ENCODE peak calls at places on chromosomes 7 and 10, in ten cellular contexts. One of them, this sample, is unnamed.

GRCh38 chr7:16961650-16962049 is 79.9 kb upstream of the AGR3 start:
- DNase-seq in heart right ventricle: no peak
- DNase-seq in PC-3: no peak
- DNase-seq in esophagus squamous epithelium: no peak
- DNase-seq in psoas muscle: no peak
- DNase-seq in cardiac muscle cell: no peak
- DNase-seq in H7: no peak
- DNase-seq in CD4-positive, alpha-beta memory T cell: no peak
- DNase-seq in CD8-positive, alpha-beta T cell: no peak
- DNase-seq in fibroblast of lung: peak; percentile 67
- DNase-seq in this sample: peak; percentile 53

GRCh38 chr7:128791968-128792319 is at the start of gene CCDC136:
- DNase-seq in heart right ventricle: no peak
- DNase-seq in PC-3: no peak
- DNase-seq in esophagus squamous epithelium: no peak
- DNase-seq in psoas muscle: no peak
- DNase-seq in cardiac muscle cell: no peak
- DNase-seq in H7: peak; percentile 73
- DNase-seq in CD4-positive, alpha-beta memory T cell: no peak
- DNase-seq in CD8-positive, alpha-beta T cell: no peak
- DNase-seq in fibroblast of lung: peak; percentile 16
- DNase-seq in this sample: no peak

GRCh38 chr10:112732277-112732891 is 217.7 kb upstream of the TCF7L2 start:
- DNase-seq in heart right ventricle: peak; percentile 20
- DNase-seq in PC-3: peak; percentile 10
- DNase-seq in esophagus squamous epithelium: no peak
- DNase-seq in psoas muscle: no peak
- DNase-seq in cardiac muscle cell: peak; percentile 29
- DNase-seq in H7: no peak
- DNase-seq in CD4-positive, alpha-beta memory T cell: no peak
- DNase-seq in CD8-positive, alpha-beta T cell: no peak
- DNase-seq in fibroblast of lung: peak; percentile 50
- DNase-seq in this sample: no peak

GRCh38 chr10:32951111-32951510 is 6.9 kb downstream of the ITGB1 start:
- DNase-seq in heart right ventricle: no peak
- DNase-seq in PC-3: no peak
- DNase-seq in esophagus squamous epithelium: no peak
- DNase-seq in psoas muscle: no peak
- DNase-seq in cardiac muscle cell: no peak
- DNase-seq in H7: no peak
- DNase-seq in CD4-positive, alpha-beta memory T cell: no peak
- DNase-seq in CD8-positive, alpha-beta T cell: no peak
- DNase-seq in fibroblast of lung: no peak
- DNase-seq in this sample: no peak

GRCh38 chr7:122067077-122067476 is 77.0 kb downstream of the AASS start:
- DNase-seq in heart right ventricle: no peak
- DNase-seq in PC-3: no peak
- DNase-seq in esophagus squamous epithelium: no peak
- DNase-seq in psoas muscle: no peak
- DNase-seq in cardiac muscle cell: no peak
- DNase-seq in H7: no peak
- DNase-seq in CD4-positive, alpha-beta memory T cell: no peak
- DNase-seq in CD8-positive, alpha-beta T cell: no peak
- DNase-seq in fibroblast of lung: no peak
- DNase-seq in this sample: no peak

GRCh38 chr7:6375346-6376101 is 72.2 kb downstream of the DAGLB start:
- DNase-seq in heart right ventricle: no peak
- DNase-seq in PC-3: peak; percentile 25
- DNase-seq in esophagus squamous epithelium: no peak
- DNase-seq in psoas muscle: peak; percentile 24
- DNase-seq in cardiac muscle cell: peak; percentile 48
- DNase-seq in H7: no peak
- DNase-seq in CD4-positive, alpha-beta memory T cell: peak; percentile 50
- DNase-seq in CD8-positive, alpha-beta T cell: peak; percentile 38
- DNase-seq in fibroblast of lung: peak; percentile 45
- DNase-seq in this sample: no peak

GRCh38 chr10:29621161-29621560 is 13.6 kb downstream of the SVIL start:
- DNase-seq in heart right ventricle: no peak
- DNase-seq in PC-3: no peak
- DNase-seq in esophagus squamous epithelium: no peak
- DNase-seq in psoas muscle: peak; percentile 50
- DNase-seq in cardiac muscle cell: peak; percentile 68
- DNase-seq in H7: peak; percentile 70
- DNase-seq in CD4-positive, alpha-beta memory T cell: no peak
- DNase-seq in CD8-positive, alpha-beta T cell: no peak
- DNase-seq in fibroblast of lung: peak; percentile 31
- DNase-seq in this sample: no peak

GRCh38 chr7:155979994-155980393 is 167.7 kb upstream of the SHH start:
- DNase-seq in heart right ventricle: no peak
- DNase-seq in PC-3: no peak
- DNase-seq in esophagus squamous epithelium: no peak
- DNase-seq in psoas muscle: no peak
- DNase-seq in cardiac muscle cell: no peak
- DNase-seq in H7: no peak
- DNase-seq in CD4-positive, alpha-beta memory T cell: no peak
- DNase-seq in CD8-positive, alpha-beta T cell: no peak
- DNase-seq in fibroblast of lung: no peak
- DNase-seq in this sample: no peak

GRCh38 chr10:69577268-69578232 is 4.3 kb upstream of the NEUROG3 start:
- DNase-seq in heart right ventricle: no peak
- DNase-seq in PC-3: no peak
- DNase-seq in esophagus squamous epithelium: no peak
- DNase-seq in psoas muscle: no peak
- DNase-seq in cardiac muscle cell: no peak
- DNase-seq in H7: peak; percentile 78
- DNase-seq in CD4-positive, alpha-beta memory T cell: no peak
- DNase-seq in CD8-positive, alpha-beta T cell: no peak
- DNase-seq in fibroblast of lung: no peak
- DNase-seq in this sample: no peak

GRCh38 chr10:69575164-69575722 is 2.0 kb upstream of the NEUROG3 start:
- DNase-seq in heart right ventricle: no peak
- DNase-seq in PC-3: no peak
- DNase-seq in esophagus squamous epithelium: no peak
- DNase-seq in psoas muscle: no peak
- DNase-seq in cardiac muscle cell: no peak
- DNase-seq in H7: no peak
- DNase-seq in CD4-positive, alpha-beta memory T cell: no peak
- DNase-seq in CD8-positive, alpha-beta T cell: no peak
- DNase-seq in fibroblast of lung: no peak
- DNase-seq in this sample: no peak

GRCh38 chr10:69574571-69574978 is 1.4 kb upstream of the NEUROG3 start:
- DNase-seq in heart right ventricle: no peak
- DNase-seq in PC-3: no peak
- DNase-seq in esophagus squamous epithelium: no peak
- DNase-seq in psoas muscle: no peak
- DNase-seq in cardiac muscle cell: no peak
- DNase-seq in H7: peak; percentile 75
- DNase-seq in CD4-positive, alpha-beta memory T cell: no peak
- DNase-seq in CD8-positive, alpha-beta T cell: no peak
- DNase-seq in fibroblast of lung: no peak
- DNase-seq in this sample: no peak

GRCh38 chr10:69578508-69578991 is 5.3 kb upstream of the NEUROG3 start:
- DNase-seq in heart right ventricle: no peak
- DNase-seq in PC-3: no peak
- DNase-seq in esophagus squamous epithelium: no peak
- DNase-seq in psoas muscle: no peak
- DNase-seq in cardiac muscle cell: no peak
- DNase-seq in H7: peak; percentile 68
- DNase-seq in CD4-positive, alpha-beta memory T cell: no peak
- DNase-seq in CD8-positive, alpha-beta T cell: no peak
- DNase-seq in fibroblast of lung: no peak
- DNase-seq in this sample: no peak

GRCh38 chr10:69576334-69577011 is 3.3 kb upstream of the NEUROG3 start:
- DNase-seq in heart right ventricle: no peak
- DNase-seq in PC-3: no peak
- DNase-seq in esophagus squamous epithelium: no peak
- DNase-seq in psoas muscle: no peak
- DNase-seq in cardiac muscle cell: no peak
- DNase-seq in H7: no peak
- DNase-seq in CD4-positive, alpha-beta memory T cell: no peak
- DNase-seq in CD8-positive, alpha-beta T cell: no peak
- DNase-seq in fibroblast of lung: no peak
- DNase-seq in this sample: no peak
- H3K27me3 ChIP-seq in heart right ventricle: peaks cover 98% of the 10 kb centered on the region
- H3K27me3 ChIP-seq in PC-3: peaks cover 100% of the 10 kb centered on the region
- H3K27me3 ChIP-seq in esophagus squamous epithelium: peaks cover 22% of the 10 kb centered on the region
- H3K27me3 ChIP-seq in psoas muscle: peaks cover 3% of the 10 kb centered on the region
- H3K27me3 ChIP-seq in cardiac muscle cell: peaks cover 100% of the 10 kb centered on the region
- H3K27me3 ChIP-seq in H7: peaks cover 99% of the 10 kb centered on the region
- H3K27me3 ChIP-seq in CD4-positive, alpha-beta memory T cell: peaks cover 29% of the 10 kb centered on the region
- H3K27me3 ChIP-seq in CD8-positive, alpha-beta T cell: peaks cover 22% of the 10 kb centered on the region
- H3K27me3 ChIP-seq in fibroblast of lung: peaks cover 57% of the 10 kb centered on the region
- H3K27me3 ChIP-seq in this sample: peaks cover 89% of the 10 kb centered on the region

DNA sequence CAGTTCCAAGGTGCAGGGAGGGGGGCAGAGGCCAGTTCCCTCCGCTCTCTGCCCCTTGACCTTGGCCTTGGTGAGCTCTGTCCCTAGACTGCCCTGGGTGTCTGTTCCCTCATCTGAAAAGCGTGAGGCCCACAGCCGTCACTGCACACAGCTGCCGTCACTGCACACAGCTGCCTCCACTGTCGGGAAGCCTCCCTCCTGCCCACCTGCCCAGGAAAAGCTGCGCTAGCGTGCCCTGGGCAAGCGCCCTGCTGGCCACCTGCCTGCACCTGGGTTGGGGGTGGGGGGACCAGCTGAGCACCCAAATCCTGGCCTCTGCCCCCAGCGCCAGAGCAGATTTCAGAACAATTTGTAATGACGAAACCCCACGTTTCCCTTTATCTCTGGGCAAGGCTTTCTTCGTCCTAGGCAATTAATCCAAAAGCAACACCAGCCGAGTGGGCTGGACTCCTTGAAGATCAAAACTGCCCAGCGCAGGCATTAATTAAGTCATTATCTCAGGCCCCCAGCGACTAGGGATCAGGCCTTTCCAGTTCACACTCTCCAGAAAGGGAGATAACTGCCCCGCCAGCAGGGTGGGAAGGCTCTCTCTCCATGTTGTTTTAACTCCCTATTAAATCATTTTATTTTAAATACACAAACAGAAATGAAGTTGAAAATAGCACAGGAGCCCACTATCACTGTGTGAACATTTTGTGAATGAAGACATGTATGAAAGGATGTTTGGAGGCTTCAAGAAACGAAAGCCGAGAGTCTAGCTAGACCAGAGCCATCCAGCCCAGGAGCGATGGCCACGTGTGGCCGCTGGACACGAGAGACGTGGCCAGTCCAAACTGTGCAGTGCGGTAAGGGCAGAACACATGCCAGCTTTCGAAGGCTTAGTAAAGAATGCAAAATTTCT is 4.0 kb upstream of the PDGFA start:
- DNase-seq in heart right ventricle: no peak
- DNase-seq in PC-3: no peak
- DNase-seq in esophagus squamous epithelium: no peak
- DNase-seq in psoas muscle: no peak
- DNase-seq in cardiac muscle cell: no peak
- DNase-seq in H7: no peak
- DNase-seq in CD4-positive, alpha-beta memory T cell: no peak
- DNase-seq in CD8-positive, alpha-beta T cell: no peak
- DNase-seq in fibroblast of lung: no peak
- DNase-seq in this sample: no peak
- H3K27me3 ChIP-seq in heart right ventricle: peaks cover 26% of the 10 kb centered on the region
- H3K27me3 ChIP-seq in PC-3: peaks cover 18% of the 10 kb centered on the region
- H3K27me3 ChIP-seq in esophagus squamous epithelium: peaks cover 20% of the 10 kb centered on the region
- H3K27me3 ChIP-seq in psoas muscle: no peaks in the 10 kb centered on the region
- H3K27me3 ChIP-seq in cardiac muscle cell: peaks cover 40% of the 10 kb centered on the region
- H3K27me3 ChIP-seq in H7: peaks cover 36% of the 10 kb centered on the region
- H3K27me3 ChIP-seq in CD4-positive, alpha-beta memory T cell: peaks cover 8% of the 10 kb centered on the region
- H3K27me3 ChIP-seq in CD8-positive, alpha-beta T cell: peaks cover 26% of the 10 kb centered on the region
- H3K27me3 ChIP-seq in fibroblast of lung: peaks cover 34% of the 10 kb centered on the region
- H3K27me3 ChIP-seq in this sample: peaks cover 25% of the 10 kb centered on the region

GRCh38 chr10:24574161-24574560 is 149.5 kb downstream of the ARHGAP21 start:
- DNase-seq in heart right ventricle: no peak
- DNase-seq in PC-3: no peak
- DNase-seq in esophagus squamous epithelium: no peak
- DNase-seq in psoas muscle: no peak
- DNase-seq in cardiac muscle cell: no peak
- DNase-seq in H7: no peak
- DNase-seq in CD4-positive, alpha-beta memory T cell: no peak
- DNase-seq in CD8-positive, alpha-beta T cell: no peak
- DNase-seq in fibroblast of lung: no peak
- DNase-seq in this sample: no peak

GRCh38 chr10:24574578-24575155 is 149.0 kb downstream of the ARHGAP21 start:
- DNase-seq in heart right ventricle: no peak
- DNase-seq in PC-3: no peak
- DNase-seq in esophagus squamous epithelium: no peak
- DNase-seq in psoas muscle: no peak
- DNase-seq in cardiac muscle cell: no peak
- DNase-seq in H7: no peak
- DNase-seq in CD4-positive, alpha-beta memory T cell: no peak
- DNase-seq in CD8-positive, alpha-beta T cell: no peak
- DNase-seq in fibroblast of lung: no peak
- DNase-seq in this sample: no peak

GRCh38 chr10:24579448-24579847 is 144.2 kb downstream of the ARHGAP21 start:
- DNase-seq in heart right ventricle: no peak
- DNase-seq in PC-3: no peak
- DNase-seq in esophagus squamous epithelium: no peak
- DNase-seq in psoas muscle: no peak
- DNase-seq in cardiac muscle cell: no peak
- DNase-seq in H7: no peak
- DNase-seq in CD4-positive, alpha-beta memory T cell: no peak
- DNase-seq in CD8-positive, alpha-beta T cell: no peak
- DNase-seq in fibroblast of lung: no peak
- DNase-seq in this sample: no peak

GRCh38 chr10:24571870-24572450 is 151.7 kb downstream of the ARHGAP21 start:
- DNase-seq in heart right ventricle: no peak
- DNase-seq in PC-3: no peak
- DNase-seq in esophagus squamous epithelium: no peak
- DNase-seq in psoas muscle: no peak
- DNase-seq in cardiac muscle cell: no peak
- DNase-seq in H7: no peak
- DNase-seq in CD4-positive, alpha-beta memory T cell: no peak
- DNase-seq in CD8-positive, alpha-beta T cell: no peak
- DNase-seq in fibroblast of lung: no peak
- DNase-seq in this sample: no peak

GRCh38 chr10:24575462-24576002 is 148.2 kb downstream of the ARHGAP21 start:
- DNase-seq in heart right ventricle: no peak
- DNase-seq in PC-3: no peak
- DNase-seq in esophagus squamous epithelium: no peak
- DNase-seq in psoas muscle: no peak
- DNase-seq in cardiac muscle cell: no peak
- DNase-seq in H7: no peak
- DNase-seq in CD4-positive, alpha-beta memory T cell: no peak
- DNase-seq in CD8-positive, alpha-beta T cell: no peak
- DNase-seq in fibroblast of lung: no peak
- DNase-seq in this sample: no peak
- H3K27me3 ChIP-seq in heart right ventricle: no peaks in the 10 kb centered on the region
- H3K27me3 ChIP-seq in PC-3: no peaks in the 10 kb centered on the region
- H3K27me3 ChIP-seq in esophagus squamous epithelium: no peaks in the 10 kb centered on the region
- H3K27me3 ChIP-seq in psoas muscle: no peaks in the 10 kb centered on the region
- H3K27me3 ChIP-seq in cardiac muscle cell: no peaks in the 10 kb centered on the region
- H3K27me3 ChIP-seq in H7: no peaks in the 10 kb centered on the region
- H3K27me3 ChIP-seq in CD4-positive, alpha-beta memory T cell: no peaks in the 10 kb centered on the region
- H3K27me3 ChIP-seq in CD8-positive, alpha-beta T cell: no peaks in the 10 kb centered on the region
- H3K27me3 ChIP-seq in fibroblast of lung: no peaks in the 10 kb centered on the region
- H3K27me3 ChIP-seq in this sample: no peaks in the 10 kb centered on the region

GRCh38 chr10:116198636-116199035 is 74.4 kb downstream of the GFRA1 start:
- DNase-seq in heart right ventricle: no peak
- DNase-seq in PC-3: no peak
- DNase-seq in esophagus squamous epithelium: no peak
- DNase-seq in psoas muscle: no peak
- DNase-seq in cardiac muscle cell: no peak
- DNase-seq in H7: no peak
- DNase-seq in CD4-positive, alpha-beta memory T cell: no peak
- DNase-seq in CD8-positive, alpha-beta T cell: no peak
- DNase-seq in fibroblast of lung: no peak
- DNase-seq in this sample: no peak

GRCh38 chr10:116197961-116198360 is 75.0 kb downstream of the GFRA1 start:
- DNase-seq in heart right ventricle: no peak
- DNase-seq in PC-3: no peak
- DNase-seq in esophagus squamous epithelium: no peak
- DNase-seq in psoas muscle: no peak
- DNase-seq in cardiac muscle cell: no peak
- DNase-seq in H7: no peak
- DNase-seq in CD4-positive, alpha-beta memory T cell: no peak
- DNase-seq in CD8-positive, alpha-beta T cell: no peak
- DNase-seq in fibroblast of lung: no peak
- DNase-seq in this sample: no peak

GRCh38 chr10:116195039-116195438 is 78.0 kb downstream of the GFRA1 start:
- DNase-seq in heart right ventricle: no peak
- DNase-seq in PC-3: no peak
- DNase-seq in esophagus squamous epithelium: no peak
- DNase-seq in psoas muscle: no peak
- DNase-seq in cardiac muscle cell: no peak
- DNase-seq in H7: no peak
- DNase-seq in CD4-positive, alpha-beta memory T cell: no peak
- DNase-seq in CD8-positive, alpha-beta T cell: no peak
- DNase-seq in fibroblast of lung: no peak
- DNase-seq in this sample: no peak

GRCh38 chr10:116194061-116194460 is 78.9 kb downstream of the GFRA1 start:
- DNase-seq in heart right ventricle: no peak
- DNase-seq in PC-3: no peak
- DNase-seq in esophagus squamous epithelium: no peak
- DNase-seq in psoas muscle: no peak
- DNase-seq in cardiac muscle cell: no peak
- DNase-seq in H7: no peak
- DNase-seq in CD4-positive, alpha-beta memory T cell: no peak
- DNase-seq in CD8-positive, alpha-beta T cell: no peak
- DNase-seq in fibroblast of lung: no peak
- DNase-seq in this sample: no peak

DNA sequence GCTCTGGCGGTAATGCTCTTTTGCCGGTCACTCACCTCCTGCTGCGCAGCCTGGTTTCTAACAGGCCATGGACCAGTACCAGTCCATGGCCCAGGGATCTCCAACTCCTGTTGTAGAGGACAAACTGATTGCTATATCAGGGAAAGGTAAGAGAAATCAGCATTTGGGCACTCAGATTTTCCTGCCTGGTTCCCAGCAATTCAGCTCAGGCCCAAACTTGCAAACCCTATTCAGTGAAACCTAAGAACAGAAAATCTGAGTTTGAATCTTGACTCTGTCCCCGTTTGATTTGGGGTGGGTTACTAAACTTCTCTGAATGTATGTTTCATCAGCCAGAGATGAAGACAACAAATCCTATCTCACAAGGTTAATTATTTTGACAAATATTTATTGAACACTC is 77.4 kb downstream of the GFRA1 start:
- DNase-seq in heart right ventricle: no peak
- DNase-seq in PC-3: no peak
- DNase-seq in esophagus squamous epithelium: no peak
- DNase-seq in psoas muscle: no peak
- DNase-seq in cardiac muscle cell: no peak
- DNase-seq in H7: no peak
- DNase-seq in CD4-positive, alpha-beta memory T cell: no peak
- DNase-seq in CD8-positive, alpha-beta T cell: no peak
- DNase-seq in fibroblast of lung: no peak
- DNase-seq in this sample: no peak
- H3K27me3 ChIP-seq in heart right ventricle: no peaks in the 10 kb centered on the region
- H3K27me3 ChIP-seq in PC-3: no peaks in the 10 kb centered on the region
- H3K27me3 ChIP-seq in esophagus squamous epithelium: no peaks in the 10 kb centered on the region
- H3K27me3 ChIP-seq in psoas muscle: no peaks in the 10 kb centered on the region
- H3K27me3 ChIP-seq in cardiac muscle cell: no peaks in the 10 kb centered on the region
- H3K27me3 ChIP-seq in H7: no peaks in the 10 kb centered on the region
- H3K27me3 ChIP-seq in CD4-positive, alpha-beta memory T cell: no peaks in the 10 kb centered on the region
- H3K27me3 ChIP-seq in CD8-positive, alpha-beta T cell: no peaks in the 10 kb centered on the region
- H3K27me3 ChIP-seq in fibroblast of lung: no peaks in the 10 kb centered on the region
- H3K27me3 ChIP-seq in this sample: no peaks in the 10 kb centered on the region

This sample was measured in MG63.